ENCODE peak calls at places on chromosomes 11 and 22, in six cellular contexts. Q is mammary epithelial cell; L is stimulated activated naive CD4-positive, alpha-beta T cell; F is AG10803; S is CD8-positive, alpha-beta memory T cell; C is T-helper 2 cell. Y is an unnamed sample.

GRCh38 chr11:33132510-33132909 is 28.8 kb downstream of the CSTF3 start:
- DNase-seq in Q (no peak), L (no peak), F (no peak), S (no peak), C (no peak), Y (no peak)

GRCh38 chr11:8102296-8102915 is 21.4 kb downstream of the TUB start:
- DNase-seq in Q (peak), L (no peak), F (no peak), S (no peak), C (no peak), Y (no peak)

GRCh38 chr11:111911563-111912401 is at the start of gene CRYAB:
- DNase-seq in Q (peak), L (no peak), F (peak), S (no peak), C (no peak), Y (peak)

GRCh38 chr11:107682182-107682971 is 29.5 kb downstream of the SLN start:
- DNase-seq in Q (peak), L (no peak), F (no peak), S (no peak), C (no peak), Y (no peak)

GRCh38 chr22:22687638-22688500 is 43.5 kb downstream of the GGTLC2 start:
- DNase-seq in Q (peak), L (peak), F (peak), S (no peak), C (no peak), Y (peak)

GRCh38 chr11:85835729-85836128 is 19.5 kb upstream of the CCDC83 start:
- DNase-seq in Q (no peak), L (no peak), F (no peak), S (no peak), C (no peak), Y (no peak)

GRCh38 chr11:104332110-104332509 is 168.2 kb upstream of the PDGFD start:
- DNase-seq in Q (no peak), L (no peak), F (no peak), S (no peak), C (no peak), Y (no peak)

GRCh38 chr11:15965562-15966250 is 390.6 kb downstream of the SOX6 start:
- DNase-seq in Q (peak), L (no peak), F (no peak), S (no peak), C (no peak), Y (no peak)

GRCh38 chr11:47506363-47506762 is 46.6 kb downstream of the CELF1 start:
- DNase-seq in Q (no peak), L (no peak), F (no peak), S (no peak), C (no peak), Y (no peak)

GRCh38 chr22:48382197-48382596 is 1445.5 kb downstream of the BRD1 start:
- DNase-seq in Q (no peak), L (no peak), F (no peak), S (no peak), C (no peak), Y (no peak)

GRCh38 chr11:125871391-125872137 is 15.9 kb upstream of the HYLS1 start:
- DNase-seq in Q (peak), L (peak), F (peak), S (no peak), C (no peak), Y (no peak)

GRCh38 chr22:38796262-38796957 is 2.5 kb upstream of the DNAL4 start:
- DNase-seq in Q (no peak), L (no peak), F (no peak), S (no peak), C (no peak), Y (peak)

GRCh38 chr11:119484741-119485605 is 62.0 kb upstream of the THY1 start:
- DNase-seq in Q (no peak), L (no peak), F (no peak), S (no peak), C (no peak), Y (no peak)

GRCh38 chr22:32761251-32761903 is 40.1 kb upstream of the TIMP3 start:
- DNase-seq in Q (no peak), L (no peak), F (peak), S (no peak), C (no peak), Y (peak)

GRCh38 chr22:29882716-29883044 is 294 bp upstream of the MTMR3 start:
- DNase-seq in Q (no peak), L (no peak), F (no peak), S (no peak), C (no peak), Y (no peak)

GRCh38 chr11:129652828-129653227 is 162.8 kb upstream of the TMEM45B start:
- DNase-seq in Q (peak), L (no peak), F (no peak), S (no peak), C (no peak), Y (no peak)

GRCh38 chr11:75547617-75548054 is 14.4 kb upstream of the SERPINH1 start:
- DNase-seq in Q (no peak), L (no peak), F (peak), S (peak), C (no peak), Y (peak)

GRCh38 chr22:42156597-42156996 is 26.0 kb upstream of the CYP2D6 start:
- DNase-seq in Q (peak), L (no peak), F (no peak), S (no peak), C (no peak), Y (no peak)

GRCh38 chr11:120974980-120975379 is 48.9 kb upstream of the TBCEL start:
- DNase-seq in Q (no peak), L (no peak), F (no peak), S (no peak), C (no peak), Y (peak)

GRCh38 chr11:108871152-108871551 is 206.3 kb downstream of the DDX10 start:
- DNase-seq in Q (peak), L (no peak), F (peak), S (no peak), C (no peak), Y (peak)

GRCh38 chr11:39139581-39139980 is 2319.9 kb downstream of the LRRC4C start:
- DNase-seq in Q (no peak), L (no peak), F (no peak), S (no peak), C (no peak), Y (no peak)

GRCh38 chr11:23078289-23078971 is 218.2 kb upstream of the CCDC179 start:
- DNase-seq in Q (peak), L (no peak), F (peak), S (no peak), C (no peak), Y (no peak)

GRCh38 chr22:19035474-19036228 is 86.6 kb downstream of the DGCR2 start:
- DNase-seq in Q (no peak), L (no peak), F (no peak), S (no peak), C (no peak), Y (no peak)

GRCh38 chr11:119339581-119340334 is 925 bp downstream of the C1QTNF5 start:
- DNase-seq in Q (no peak), L (peak), F (peak), S (no peak), C (peak), Y (no peak)

GRCh38 chr11:65425105-65425970 is 2.7 kb downstream of the NEAT1 start:
- DNase-seq in Q (peak), L (peak), F (peak), S (peak), C (peak), Y (peak)

GRCh38 chr11:72634472-72635095 is 39.6 kb downstream of the PDE2A start:
- DNase-seq in Q (no peak), L (no peak), F (no peak), S (no peak), C (no peak), Y (no peak)

GRCh38 chr22:41146573-41146972 is 54.2 kb downstream of the EP300 start:
- DNase-seq in Q (no peak), L (no peak), F (no peak), S (no peak), C (no peak), Y (no peak)

GRCh38 chr22:46432164-46433068 is 96.9 kb downstream of the TRMU start:
- DNase-seq in Q (no peak), L (peak), F (peak), S (peak), C (no peak), Y (no peak)